ENCODE peak calls at places on chromosomes 6 and 20, in eight cellular contexts. V is NCI-H1417 treated with DMSO at 0.1 percent for 48 hours; Y is WERI-Rb-1; F is activated CD4-positive, alpha-beta T cell treated with anti-CD3 and anti-CD28 coated beads for 48 hours; A is body of pancreas; L is GM13976; D is astrocyte of the spinal cord; X is HAP-1. R is an unnamed sample.

GRCh38 chr20:41969656-41970055 is 351.5 kb upstream of the CHD6 start:
- DNase-seq in V (no peak), Y (no peak), F (no peak), A (no peak), L (no peak), D (no peak), X (no peak), R (no peak)

GRCh38 chr6:151695181-151695580 is 112.3 kb upstream of the ESR1 start:
- DNase-seq in V (no peak), Y (no peak), F (no peak), A (no peak), L (no peak), D (no peak), X (no peak), R (no peak)

GRCh38 chr6:150959071-150959637 is 93.7 kb downstream of the MTHFD1L start:
- DNase-seq in V (no peak), Y (no peak), F (no peak), A (no peak), L (no peak), D (no peak), X (no peak), R (no peak)

GRCh38 chr6:939047-939363 is 246.1 kb upstream of the EXOC2 start:
- DNase-seq in V (no peak), Y (no peak), F (no peak), A (no peak), L (no peak), D (no peak), X (no peak), R (no peak)

GRCh38 chr20:50037575-50037974 is 54.8 kb downstream of the SNAI1 start:
- DNase-seq in V (no peak), Y (no peak), F (no peak), A (no peak), L (no peak), D (no peak), X (no peak), R (no peak)

GRCh38 chr6:157908369-157909281 is 73.0 kb upstream of the SYNJ2 start:
- DNase-seq in V (no peak), Y (no peak), F (peak), A (peak), L (peak), D (no peak), X (no peak), R (no peak)

GRCh38 chr6:146895772-146896061 is 296.9 kb downstream of the ADGB start:
- DNase-seq in V (no peak), Y (no peak), F (no peak), A (no peak), L (no peak), D (no peak), X (no peak), R (no peak)

GRCh38 chr20:6134592-6134991 is 11.8 kb upstream of the FERMT1 start:
- DNase-seq in V (no peak), Y (no peak), F (no peak), A (no peak), L (no peak), D (no peak), X (no peak), R (no peak)

GRCh38 chr6:12009904-12010634 is 2.0 kb upstream of the HIVEP1 start:
- DNase-seq in V (no peak), Y (no peak), F (no peak), A (no peak), L (no peak), D (peak), X (no peak), R (no peak)

GRCh38 chr6:28090902-28091586 is 10.7 kb downstream of the ZNF165 start:
- DNase-seq in V (no peak), Y (peak), F (no peak), A (no peak), L (no peak), D (no peak), X (no peak), R (no peak)

GRCh38 chr6:166520905-166521834 is 65.3 kb downstream of the RAMACL start:
- DNase-seq in V (no peak), Y (no peak), F (no peak), A (no peak), L (no peak), D (peak), X (no peak), R (no peak)

GRCh38 chr6:26555505-26556262 is 17.5 kb downstream of the HMGN4 start:
- DNase-seq in V (no peak), Y (no peak), F (no peak), A (no peak), L (no peak), D (peak), X (peak), R (peak)

GRCh38 chr20:708956-709355 is 33.4 kb upstream of the SCRT2 start:
- DNase-seq in V (no peak), Y (no peak), F (no peak), A (no peak), L (no peak), D (no peak), X (no peak), R (no peak)

GRCh38 chr20:3103369-3104032 is 19.0 kb upstream of the AVP start:
- DNase-seq in V (no peak), Y (no peak), F (no peak), A (no peak), L (no peak), D (no peak), X (peak), R (no peak)

GRCh38 chr6:35428421-35429149 is 23.6 kb upstream of the FANCE start:
- DNase-seq in V (no peak), Y (no peak), F (no peak), A (no peak), L (no peak), D (no peak), X (no peak), R (no peak)

GRCh38 chr20:41044409-41045062 is 15.9 kb downstream of the TOP1 start:
- DNase-seq in V (no peak), Y (no peak), F (no peak), A (no peak), L (no peak), D (no peak), X (no peak), R (no peak)

GRCh38 chr6:27592481-27593199 is 119.7 kb upstream of the ZNF184 start:
- DNase-seq in V (no peak), Y (peak), F (peak), A (no peak), L (peak), D (peak), X (peak), R (peak)

GRCh38 chr20:50276119-50277063 is 85.8 kb downstream of the CEBPB start:
- DNase-seq in V (no peak), Y (no peak), F (no peak), A (no peak), L (no peak), D (no peak), X (no peak), R (no peak)

GRCh38 chr6:52577778-52578473 is 1.1 kb upstream of the TRAM2 start:
- DNase-seq in V (no peak), Y (no peak), F (no peak), A (no peak), L (no peak), D (no peak), X (no peak), R (no peak)

GRCh38 chr6:125598422-125598821 is 151.0 kb upstream of the HEY2 start:
- DNase-seq in V (no peak), Y (no peak), F (no peak), A (peak), L (no peak), D (peak), X (no peak), R (no peak)

GRCh38 chr6:10855233-10855632 is 16.9 kb upstream of the MAK start:
- DNase-seq in V (no peak), Y (no peak), F (no peak), A (no peak), L (no peak), D (no peak), X (peak), R (no peak)

GRCh38 chr6:16440656-16441212 is 202.3 kb downstream of the GMPR start:
- DNase-seq in V (no peak), Y (no peak), F (no peak), A (no peak), L (no peak), D (no peak), X (no peak), R (no peak)

GRCh38 chr20:56091635-56092180 is 86.4 kb upstream of the CBLN4 start:
- DNase-seq in V (no peak), Y (no peak), F (peak), A (no peak), L (no peak), D (no peak), X (no peak), R (no peak)

GRCh38 chr20:8152183-8152582 is 20.1 kb downstream of the PLCB1 start:
- DNase-seq in V (no peak), Y (no peak), F (no peak), A (no peak), L (no peak), D (peak), X (no peak), R (no peak)

GRCh38 chr6:166611631-166612030 is 15.4 kb downstream of the RPS6KA2 start:
- DNase-seq in V (no peak), Y (peak), F (no peak), A (no peak), L (no peak), D (no peak), X (no peak), R (no peak)

GRCh38 chr6:7154341-7155139 is 46.8 kb downstream of the RREB1 start:
- DNase-seq in V (no peak), Y (peak), F (peak), A (no peak), L (peak), D (no peak), X (no peak), R (no peak)

GRCh38 chr20:62567246-62568044 is 74.9 kb upstream of the SLCO4A1 start:
- DNase-seq in V (no peak), Y (peak), F (no peak), A (no peak), L (no peak), D (no peak), X (no peak), R (no peak)

GRCh38 chr6:43911354-43911624 is 141.3 kb downstream of the VEGFA start:
- DNase-seq in V (no peak), Y (no peak), F (no peak), A (no peak), L (no peak), D (no peak), X (no peak), R (no peak)

GRCh38 chr6:127592964-127593363 is 16.0 kb downstream of the C6orf58 start:
- DNase-seq in V (no peak), Y (no peak), F (no peak), A (no peak), L (no peak), D (no peak), X (no peak), R (no peak)

R was measured in SK-N-DZ.